ENCODE peak calls at places on chromosomes 1 and 21, in six cellular contexts. S is left lung; B is natural killer cell; J is upper lobe of left lung; Q is stimulated activated memory B cell treated with anti-CD40 and anti-IgM and Interleukin-4, amounts not matched to agents 10 μg/mL and 1 μg/mL and 100 μg/mL, for 72 hours; R is A549. I is an unnamed sample.

GRCh38 chr1:192766876-192767275 is 42.0 kb upstream of the RGS2 start:
- ATAC-seq in S (no peak), B (no peak), J (no peak), Q (no peak), R (no peak), I (no peak)

GRCh38 chr1:46862348-46862747 is 63.5 kb downstream of the CYP4B1 start:
- ATAC-seq in S (no peak), B (no peak), J (peak), Q (no peak), R (no peak), I (no peak)

GRCh38 chr1:201876148-201876547 is 12.6 kb upstream of the SHISA4 start:
- ATAC-seq in S (no peak), B (no peak), J (no peak), Q (no peak), R (peak), I (no peak)

GRCh38 chr1:33612877-33613487 is 140.5 kb downstream of the ZSCAN20 start:
- ATAC-seq in S (peak), B (peak), J (peak), Q (no peak), R (peak), I (peak)

GRCh38 chr1:236151739-236152424 is 9.5 kb downstream of the GPR137B start:
- ATAC-seq in S (no peak), B (no peak), J (no peak), Q (no peak), R (no peak), I (no peak)

GRCh38 chr1:75521658-75522057 is 89.3 kb downstream of the SLC44A5 start:
- ATAC-seq in S (no peak), B (no peak), J (no peak), Q (no peak), R (no peak), I (no peak)

GRCh38 chr1:3745071-3745470 is 7.2 kb upstream of the CCDC27 start:
- ATAC-seq in S (no peak), B (no peak), J (no peak), Q (no peak), R (no peak), I (no peak)

GRCh38 chr1:25197235-25197930 is 34.9 kb downstream of the SYF2 start:
- ATAC-seq in S (no peak), B (no peak), J (no peak), Q (no peak), R (no peak), I (no peak)

GRCh38 chr1:53553734-53554509 is 94.7 kb downstream of the DMRTB1 start:
- ATAC-seq in S (no peak), B (peak), J (no peak), Q (no peak), R (no peak), I (no peak)

GRCh38 chr1:153827168-153827964 is 52.2 kb downstream of the SLC27A3 start:
- ATAC-seq in S (no peak), B (no peak), J (no peak), Q (no peak), R (no peak), I (no peak)

GRCh38 chr1:61101461-61102440 is 19.4 kb downstream of the NFIA start:
- ATAC-seq in S (no peak), B (no peak), J (no peak), Q (no peak), R (no peak), I (no peak)

GRCh38 chr1:239558559-239558958 is 172.2 kb downstream of the CHRM3 start:
- ATAC-seq in S (no peak), B (no peak), J (no peak), Q (no peak), R (no peak), I (no peak)

GRCh38 chr1:53585116-53585515 is 125.9 kb downstream of the DMRTB1 start:
- ATAC-seq in S (no peak), B (peak), J (no peak), Q (no peak), R (no peak), I (no peak)

GRCh38 chr1:181011301-181012202 is 11.1 kb downstream of the STX6 start:
- ATAC-seq in S (peak), B (no peak), J (no peak), Q (no peak), R (no peak), I (no peak)

GRCh38 chr1:61149010-61149860 is 66.9 kb downstream of the NFIA start:
- ATAC-seq in S (no peak), B (no peak), J (no peak), Q (no peak), R (no peak), I (no peak)

GRCh38 chr1:218499021-218499691 is 154.0 kb downstream of the TGFB2 start:
- ATAC-seq in S (peak), B (no peak), J (no peak), Q (no peak), R (peak), I (no peak)

GRCh38 chr1:185350027-185350442 is 33.0 kb upstream of the IVNS1ABP start:
- ATAC-seq in S (no peak), B (no peak), J (no peak), Q (no peak), R (no peak), I (no peak)

GRCh38 chr1:93740141-93740540 is 58.5 kb upstream of the BCAR3 start:
- ATAC-seq in S (no peak), B (no peak), J (peak), Q (no peak), R (no peak), I (no peak)

GRCh38 chr21:26027696-26028095 is 142.9 kb downstream of the APP start:
- ATAC-seq in S (no peak), B (no peak), J (no peak), Q (no peak), R (no peak), I (no peak)

GRCh38 chr1:168343566-168343965 is 62.9 kb downstream of the TBX19 start:
- ATAC-seq in S (peak), B (no peak), J (peak), Q (no peak), R (peak), I (no peak)

I was measured in gastroesophageal sphincter.